ENCODE peak calls at places on chromosomes 6 and 20, in eight cellular contexts. A is hepatic stellate cell; O is posterior cingulate gyrus; L is NCI-H2081; K is NCI-H510A; N is astrocyte; H is NCI-H1105 treated with DMSO at 0.1 percent for 48 hours; M is effector memory CD4-positive, alpha-beta T cell. D is an unnamed sample.

GRCh38 chr6:36973190-36973589 is 12.8 kb downstream of the MTCH1 start:
- DNase-seq in H (no peak), M (no peak), N (no peak), K (no peak), O (no peak), A (no peak), L (no peak), D (no peak)

GRCh38 chr20:46557231-46557956 is 6.9 kb upstream of the OCSTAMP start:
- DNase-seq in H (no peak), M (no peak), K (no peak), A (no peak), O (no peak), L (no peak), N (no peak), D (no peak)

GRCh38 chr6:33008944-33009861 is at the start of gene HLA-DOA:
- DNase-seq in L (peak; percentile 16), A (peak; percentile 29), N (peak; percentile 3), M (no peak), H (peak; percentile 15), O (peak; percentile 4), K (no peak), D (no peak)

GRCh38 chr6:100381111-100381510 is 83.6 kb downstream of the SIM1 start:
- DNase-seq in L (no peak), H (no peak), N (no peak), M (no peak), K (no peak), O (no peak), A (no peak), D (no peak)

GRCh38 chr20:49325981-49326380 is 48.1 kb upstream of the ZNFX1 start:
- DNase-seq in H (no peak), N (peak; percentile 48), M (no peak), A (peak; percentile 29), L (no peak), O (no peak), K (no peak), D (no peak)

GRCh38 chr6:81226957-81227356 is 525.5 kb downstream of the TENT5A start:
- DNase-seq in N (peak; percentile 10), M (no peak), A (no peak), O (no peak), K (no peak), L (no peak), H (no peak), D (no peak)

GRCh38 chr6:2127484-2127911 is 117.9 kb downstream of the GMDS start:
- DNase-seq in N (no peak), O (no peak), A (no peak), M (no peak), L (no peak), H (no peak), K (no peak), D (no peak)

GRCh38 chr6:17101422-17102257 is at the start of gene STMND1:
- DNase-seq in M (no peak), N (peak; percentile 22), H (peak; percentile 71), L (peak; percentile 78), A (no peak), O (no peak), K (no peak), D (peak; percentile 36)

GRCh38 chr6:56913276-56914138 is 41.4 kb upstream of the BEND6 start:
- DNase-seq in H (no peak), O (no peak), M (no peak), A (no peak), L (no peak), N (peak; percentile 31), K (no peak), D (no peak)

GRCh38 chr6:30612687-30613248 is 4.3 kb downstream of the PPP1R10 start:
- DNase-seq in L (no peak), N (peak; percentile 83), O (no peak), M (no peak), H (no peak), K (no peak), A (no peak), D (no peak)

GRCh38 chr6:54718541-54719023 is 128.0 kb upstream of the FAM83B start:
- DNase-seq in H (peak; percentile 99), O (no peak), M (no peak), A (no peak), K (peak; percentile 72), N (no peak), L (peak; percentile 94), D (peak; percentile 54)

GRCh38 chr6:135423649-135424128 is 73.9 kb downstream of the AHI1 start:
- DNase-seq in L (peak; percentile 45), K (no peak), H (peak; percentile 71), A (peak; percentile 7), O (no peak), N (peak; percentile 20), M (no peak), D (peak; percentile 37)

GRCh38 chr6:118581489-118581959 is 33.4 kb downstream of the PLN start:
- DNase-seq in N (peak; percentile 75), M (no peak), O (no peak), A (peak; percentile 50), H (no peak), L (no peak), K (no peak), D (no peak)

GRCh38 chr20:63772781-63773520 is 33.4 kb downstream of the SLC2A4RG start:
- DNase-seq in A (peak; percentile 69), L (no peak), M (no peak), O (no peak), H (no peak), N (no peak), K (no peak), D (no peak)

GRCh38 chr20:36629719-36630340 is 16.2 kb downstream of the SLA2 start:
- DNase-seq in L (no peak), N (no peak), K (no peak), A (no peak), H (no peak), O (no peak), M (peak; percentile 8), D (no peak)

GRCh38 chr6:28161410-28162079 is 19.9 kb downstream of the ZKSCAN8 start:
- DNase-seq in A (peak; percentile 72), O (peak; percentile 57), L (peak; percentile 89), N (peak; percentile 33), H (peak; percentile 9), M (peak; percentile 61), K (no peak), D (peak; percentile 39)

GRCh38 chr6:6780231-6780630 is 191.7 kb downstream of the LY86 start:
- DNase-seq in A (no peak), O (no peak), M (no peak), K (no peak), L (no peak), H (no peak), N (no peak), D (no peak)